ENCODE peak calls at places on chromosomes 16 and 17, in four cellular contexts. One of them, this sample, is unnamed.

GRCh38 chr17:66415366-66416206 is 113.2 kb downstream of the PRKCA start:
- DNase-seq in neural crest cell: no peak
- DNase-seq in mucosa of descending colon: no peak
- DNase-seq in psoas muscle: no peak
- DNase-seq in this sample: peak; percentile 82

GRCh38 chr17:38741853-38742421 is 6.2 kb downstream of the PCGF2 start:
- DNase-seq in neural crest cell: no peak
- DNase-seq in mucosa of descending colon: peak; percentile 83
- DNase-seq in psoas muscle: peak; percentile 55
- DNase-seq in this sample: no peak

GRCh38 chr16:50497592-50497991 is 50.6 kb upstream of the NKD1 start:
- DNase-seq in neural crest cell: no peak
- DNase-seq in mucosa of descending colon: no peak
- DNase-seq in psoas muscle: no peak
- DNase-seq in this sample: no peak

GRCh38 chr16:17529982-17530760 is 59.4 kb upstream of the XYLT1 start:
- DNase-seq in neural crest cell: no peak
- DNase-seq in psoas muscle: no peak
- DNase-seq in mucosa of descending colon: no peak
- DNase-seq in this sample: no peak

GRCh38 chr16:47643610-47644009 is 182.5 kb downstream of the PHKB start:
- DNase-seq in neural crest cell: no peak
- DNase-seq in mucosa of descending colon: no peak
- DNase-seq in psoas muscle: no peak
- DNase-seq in this sample: no peak

GRCh38 chr17:3557768-3558583 is at the start of gene TRPV3:
- DNase-seq in mucosa of descending colon: peak; percentile 90
- DNase-seq in neural crest cell: no peak
- DNase-seq in psoas muscle: peak; percentile 36
- DNase-seq in this sample: no peak

GRCh38 chr17:35350493-35350892 is 22.9 kb downstream of the SLFN11 start:
- DNase-seq in neural crest cell: no peak
- DNase-seq in psoas muscle: no peak
- DNase-seq in mucosa of descending colon: no peak
- DNase-seq in this sample: no peak

GRCh38 chr16:80803341-80804060 is 897 bp downstream of the CDYL2 start:
- DNase-seq in mucosa of descending colon: peak; percentile 70
- DNase-seq in psoas muscle: peak; percentile 11
- DNase-seq in neural crest cell: peak; percentile 24
- DNase-seq in this sample: no peak

GRCh38 chr17:78676415-78677302 is 99.5 kb upstream of the DNAH17 start:
- DNase-seq in mucosa of descending colon: no peak
- DNase-seq in neural crest cell: no peak
- DNase-seq in psoas muscle: no peak
- DNase-seq in this sample: no peak

GRCh38 chr16:60123387-60124023 is 1389.4 kb upstream of the GOT2 start:
- DNase-seq in psoas muscle: no peak
- DNase-seq in neural crest cell: no peak
- DNase-seq in mucosa of descending colon: no peak
- DNase-seq in this sample: no peak

GRCh38 chr17:75774988-75775668 is 9.5 kb upstream of the UNK start:
- DNase-seq in neural crest cell: no peak
- DNase-seq in psoas muscle: no peak
- DNase-seq in mucosa of descending colon: peak; percentile 19
- DNase-seq in this sample: peak; percentile 64

GRCh38 chr17:59618894-59619312 is 792 bp upstream of the CLTC start:
- DNase-seq in psoas muscle: no peak
- DNase-seq in neural crest cell: no peak
- DNase-seq in mucosa of descending colon: no peak
- DNase-seq in this sample: peak; percentile 91

GRCh38 chr16:65769776-65770438 is 596.6 kb upstream of the CDH5 start:
- DNase-seq in psoas muscle: no peak
- DNase-seq in mucosa of descending colon: no peak
- DNase-seq in neural crest cell: no peak
- DNase-seq in this sample: no peak

GRCh38 chr17:63571632-63572310 is 21.5 kb downstream of the DCAF7 start:
- DNase-seq in psoas muscle: no peak
- DNase-seq in neural crest cell: no peak
- DNase-seq in mucosa of descending colon: no peak
- DNase-seq in this sample: no peak